ENCODE peak calls at places on chromosomes 11 and 22, in nine cellular contexts. One of them, this sample, is unnamed.

GRCh38 chr11:96293583-96293982 is 49.4 kb downstream of the MAML2 start:
- DNase-seq in GM20000: peak; percentile 34
- DNase-seq in foreskin keratinocyte: no peak
- DNase-seq in HepG2: no peak
- DNase-seq in Peyer's patch: no peak
- DNase-seq in kidney: no peak
- DNase-seq in upper lobe of right lung: no peak
- DNase-seq in nephron progenitor cell: no peak
- DNase-seq in sigmoid colon: no peak
- DNase-seq in this sample: peak; percentile 46

GRCh38 chr11:11022126-11022730 is 164.4 kb upstream of the ZBED5 start:
- DNase-seq in foreskin keratinocyte: no peak
- DNase-seq in nephron progenitor cell: no peak
- DNase-seq in sigmoid colon: no peak
- DNase-seq in HepG2: no peak
- DNase-seq in GM20000: peak; percentile 52
- DNase-seq in kidney: no peak
- DNase-seq in Peyer's patch: no peak
- DNase-seq in upper lobe of right lung: no peak
- DNase-seq in this sample: peak; percentile 34

GRCh38 chr11:71433648-71434450 is 14.3 kb downstream of the DHCR7 start:
- DNase-seq in foreskin keratinocyte: no peak
- DNase-seq in kidney: no peak
- DNase-seq in upper lobe of right lung: peak; percentile 88
- DNase-seq in GM20000: no peak
- DNase-seq in Peyer's patch: peak; percentile 80
- DNase-seq in sigmoid colon: no peak
- DNase-seq in nephron progenitor cell: no peak
- DNase-seq in HepG2: peak; percentile 68
- DNase-seq in this sample: no peak

GRCh38 chr22:19942886-19943664 is 1.5 kb upstream of the TXNRD2 start:
- DNase-seq in GM20000: no peak
- DNase-seq in sigmoid colon: peak; percentile 81
- DNase-seq in kidney: peak; percentile 39
- DNase-seq in foreskin keratinocyte: peak; percentile 66
- DNase-seq in nephron progenitor cell: no peak
- DNase-seq in Peyer's patch: no peak
- DNase-seq in upper lobe of right lung: peak; percentile 49
- DNase-seq in HepG2: peak; percentile 64
- DNase-seq in this sample: no peak

GRCh38 chr11:116703421-116703820 is 69.4 kb downstream of the BUD13 start:
- DNase-seq in foreskin keratinocyte: no peak
- DNase-seq in GM20000: no peak
- DNase-seq in nephron progenitor cell: peak; percentile 65
- DNase-seq in HepG2: no peak
- DNase-seq in kidney: no peak
- DNase-seq in upper lobe of right lung: peak; percentile 57
- DNase-seq in sigmoid colon: peak; percentile 61
- DNase-seq in Peyer's patch: no peak
- DNase-seq in this sample: no peak

GRCh38 chr11:8807544-8808225 is 103.3 kb upstream of the AKIP1 start:
- DNase-seq in GM20000: no peak
- DNase-seq in kidney: peak; percentile 72
- DNase-seq in HepG2: no peak
- DNase-seq in foreskin keratinocyte: peak; percentile 65
- DNase-seq in sigmoid colon: peak; percentile 82
- DNase-seq in Peyer's patch: peak; percentile 58
- DNase-seq in upper lobe of right lung: no peak
- DNase-seq in nephron progenitor cell: no peak
- DNase-seq in this sample: no peak

GRCh38 chr11:2787816-2788750 is 88.3 kb upstream of the KCNQ1OT1 start:
- DNase-seq in sigmoid colon: peak; percentile 41
- DNase-seq in HepG2: peak; percentile 61
- DNase-seq in nephron progenitor cell: peak; percentile 49
- DNase-seq in foreskin keratinocyte: no peak
- DNase-seq in kidney: peak; percentile 73
- DNase-seq in upper lobe of right lung: peak; percentile 54
- DNase-seq in Peyer's patch: peak; percentile 43
- DNase-seq in GM20000: no peak
- DNase-seq in this sample: no peak

GRCh38 chr11:34394771-34395300 is 37.0 kb upstream of the ABTB2 start:
- DNase-seq in Peyer's patch: no peak
- DNase-seq in nephron progenitor cell: no peak
- DNase-seq in kidney: no peak
- DNase-seq in upper lobe of right lung: no peak
- DNase-seq in GM20000: no peak
- DNase-seq in sigmoid colon: no peak
- DNase-seq in HepG2: no peak
- DNase-seq in foreskin keratinocyte: no peak
- DNase-seq in this sample: no peak

GRCh38 chr11:75369846-75370245 is 18.4 kb upstream of the ARRB1 start:
- DNase-seq in nephron progenitor cell: no peak
- DNase-seq in foreskin keratinocyte: no peak
- DNase-seq in upper lobe of right lung: no peak
- DNase-seq in Peyer's patch: no peak
- DNase-seq in HepG2: no peak
- DNase-seq in GM20000: no peak
- DNase-seq in kidney: no peak
- DNase-seq in sigmoid colon: no peak
- DNase-seq in this sample: no peak

GRCh38 chr22:32202539-32203180 is 2.2 kb downstream of the RFPL2 start:
- DNase-seq in nephron progenitor cell: peak; percentile 62
- DNase-seq in foreskin keratinocyte: no peak
- DNase-seq in HepG2: peak; percentile 68
- DNase-seq in Peyer's patch: peak; percentile 83
- DNase-seq in sigmoid colon: no peak
- DNase-seq in upper lobe of right lung: peak; percentile 83
- DNase-seq in kidney: no peak
- DNase-seq in GM20000: no peak
- DNase-seq in this sample: peak; percentile 39

GRCh38 chr11:93236741-93237675 is 39.2 kb upstream of the SLC36A4 start:
- DNase-seq in HepG2: peak; percentile 55
- DNase-seq in foreskin keratinocyte: no peak
- DNase-seq in sigmoid colon: no peak
- DNase-seq in upper lobe of right lung: no peak
- DNase-seq in kidney: no peak
- DNase-seq in GM20000: no peak
- DNase-seq in Peyer's patch: no peak
- DNase-seq in nephron progenitor cell: peak; percentile 35
- DNase-seq in this sample: peak; percentile 19

GRCh38 chr11:27028653-27029052 is 12.0 kb upstream of the BBOX1 start:
- DNase-seq in sigmoid colon: no peak
- DNase-seq in foreskin keratinocyte: no peak
- DNase-seq in nephron progenitor cell: no peak
- DNase-seq in kidney: no peak
- DNase-seq in Peyer's patch: no peak
- DNase-seq in HepG2: no peak
- DNase-seq in upper lobe of right lung: no peak
- DNase-seq in GM20000: no peak
- DNase-seq in this sample: no peak

GRCh38 chr11:14506532-14506931 is 6.9 kb upstream of the COPB1 start:
- DNase-seq in sigmoid colon: no peak
- DNase-seq in kidney: no peak
- DNase-seq in foreskin keratinocyte: no peak
- DNase-seq in HepG2: no peak
- DNase-seq in upper lobe of right lung: no peak
- DNase-seq in Peyer's patch: no peak
- DNase-seq in nephron progenitor cell: no peak
- DNase-seq in GM20000: no peak
- DNase-seq in this sample: no peak

GRCh38 chr11:2261436-2262230 is 8.8 kb downstream of the ASCL2 start:
- DNase-seq in foreskin keratinocyte: no peak
- DNase-seq in upper lobe of right lung: peak; percentile 56
- DNase-seq in nephron progenitor cell: no peak
- DNase-seq in Peyer's patch: no peak
- DNase-seq in HepG2: no peak
- DNase-seq in sigmoid colon: no peak
- DNase-seq in GM20000: no peak
- DNase-seq in kidney: no peak
- DNase-seq in this sample: no peak

GRCh38 chr11:15073361-15074205 is at the start of gene CALCB:
- DNase-seq in kidney: peak; percentile 82
- DNase-seq in nephron progenitor cell: peak; percentile 4
- DNase-seq in upper lobe of right lung: no peak
- DNase-seq in Peyer's patch: no peak
- DNase-seq in sigmoid colon: no peak
- DNase-seq in foreskin keratinocyte: no peak
- DNase-seq in GM20000: no peak
- DNase-seq in HepG2: no peak
- DNase-seq in this sample: peak; percentile 51

GRCh38 chr11:112437096-112437495 is 176.4 kb upstream of the PLET1 start:
- DNase-seq in GM20000: no peak
- DNase-seq in HepG2: no peak
- DNase-seq in Peyer's patch: no peak
- DNase-seq in upper lobe of right lung: no peak
- DNase-seq in foreskin keratinocyte: peak; percentile 11
- DNase-seq in kidney: no peak
- DNase-seq in sigmoid colon: no peak
- DNase-seq in nephron progenitor cell: no peak
- DNase-seq in this sample: no peak

GRCh38 chr11:112439614-112440013 is 179.0 kb upstream of the PLET1 start:
- DNase-seq in nephron progenitor cell: no peak
- DNase-seq in HepG2: no peak
- DNase-seq in foreskin keratinocyte: no peak
- DNase-seq in GM20000: no peak
- DNase-seq in sigmoid colon: no peak
- DNase-seq in Peyer's patch: no peak
- DNase-seq in kidney: no peak
- DNase-seq in upper lobe of right lung: no peak
- DNase-seq in this sample: no peak

GRCh38 chr11:112440518-112440917 is 179.9 kb upstream of the PLET1 start:
- DNase-seq in HepG2: no peak
- DNase-seq in upper lobe of right lung: no peak
- DNase-seq in GM20000: no peak
- DNase-seq in nephron progenitor cell: no peak
- DNase-seq in kidney: no peak
- DNase-seq in sigmoid colon: no peak
- DNase-seq in Peyer's patch: no peak
- DNase-seq in foreskin keratinocyte: no peak
- DNase-seq in this sample: no peak
- TF ChIP-seq CTCF in HepG2: peak; percentile 42
- TF ChIP-seq CTCF in upper lobe of right lung: no peak
- TF ChIP-seq CTCF in GM20000: no peak
- TF ChIP-seq CTCF in nephron progenitor cell: peak; percentile 33
- TF ChIP-seq CTCF in kidney: no peak
- TF ChIP-seq CTCF in sigmoid colon: no peak
- TF ChIP-seq CTCF in Peyer's patch: no peak
- TF ChIP-seq CTCF in foreskin keratinocyte: peak; percentile 50
- TF ChIP-seq CTCF in this sample: no peak

DNA sequence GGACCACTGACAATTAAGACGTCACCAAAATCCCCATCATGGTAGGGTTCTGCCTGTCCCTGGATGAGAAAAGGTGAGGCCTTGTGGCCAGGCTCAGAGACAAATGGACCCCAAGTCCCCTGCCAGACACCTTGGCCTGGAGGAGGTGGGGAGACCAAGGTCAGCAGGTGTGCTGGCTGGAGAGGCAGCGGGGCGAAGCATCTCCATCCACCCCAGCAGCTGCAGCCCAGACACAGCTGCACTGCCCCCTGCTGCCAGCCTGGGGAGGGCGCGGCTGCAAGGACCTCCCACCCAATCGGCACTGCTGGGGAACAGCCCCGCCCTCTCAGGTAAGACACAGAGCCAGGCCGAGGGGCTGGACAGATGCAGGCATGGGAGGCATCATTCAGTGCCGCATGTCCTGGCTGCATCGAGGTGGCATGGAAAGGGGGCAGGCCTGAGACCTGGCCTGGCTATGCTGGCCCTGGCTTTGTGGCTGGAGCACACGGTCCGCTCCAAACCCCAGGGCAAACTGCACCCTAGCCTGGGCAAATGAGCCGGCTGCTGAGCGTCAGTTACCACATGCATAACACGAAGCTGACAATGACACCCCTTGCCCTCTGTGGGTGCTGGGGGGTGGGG is 12.2 kb upstream of the MFNG start:
- DNase-seq in kidney: no peak
- DNase-seq in nephron progenitor cell: peak; percentile 75
- DNase-seq in sigmoid colon: no peak
- DNase-seq in GM20000: peak; percentile 87
- DNase-seq in Peyer's patch: peak; percentile 87
- DNase-seq in HepG2: peak; percentile 50
- DNase-seq in foreskin keratinocyte: no peak
- DNase-seq in upper lobe of right lung: peak; percentile 68
- DNase-seq in this sample: peak; percentile 84
- TF ChIP-seq CTCF in kidney: peak; percentile 34
- TF ChIP-seq CTCF in nephron progenitor cell: peak; percentile 67
- TF ChIP-seq CTCF in sigmoid colon: no peak
- TF ChIP-seq CTCF in GM20000: peak; percentile 58
- TF ChIP-seq CTCF in Peyer's patch: peak; percentile 48
- TF ChIP-seq CTCF in HepG2: peak; percentile 97
- TF ChIP-seq CTCF in foreskin keratinocyte: peak; percentile 58
- TF ChIP-seq CTCF in upper lobe of right lung: peak; percentile 55
- TF ChIP-seq CTCF in this sample: peak; percentile 92

GRCh38 chr11:60756307-60757032 is at the start of gene MS4A15:
- DNase-seq in nephron progenitor cell: no peak
- DNase-seq in upper lobe of right lung: no peak
- DNase-seq in kidney: no peak
- DNase-seq in foreskin keratinocyte: no peak
- DNase-seq in Peyer's patch: peak; percentile 56
- DNase-seq in HepG2: peak; percentile 36
- DNase-seq in sigmoid colon: no peak
- DNase-seq in GM20000: peak; percentile 55
- DNase-seq in this sample: no peak
- TF ChIP-seq CTCF in nephron progenitor cell: peak; percentile 48
- TF ChIP-seq CTCF in upper lobe of right lung: peak; percentile 43
- TF ChIP-seq CTCF in kidney: peak; percentile 23
- TF ChIP-seq CTCF in foreskin keratinocyte: peak; percentile 35
- TF ChIP-seq CTCF in Peyer's patch: no peak
- TF ChIP-seq CTCF in HepG2: peak; percentile 45
- TF ChIP-seq CTCF in sigmoid colon: no peak
- TF ChIP-seq CTCF in GM20000: peak; percentile 19
- TF ChIP-seq CTCF in this sample: peak; percentile 40

DNA sequence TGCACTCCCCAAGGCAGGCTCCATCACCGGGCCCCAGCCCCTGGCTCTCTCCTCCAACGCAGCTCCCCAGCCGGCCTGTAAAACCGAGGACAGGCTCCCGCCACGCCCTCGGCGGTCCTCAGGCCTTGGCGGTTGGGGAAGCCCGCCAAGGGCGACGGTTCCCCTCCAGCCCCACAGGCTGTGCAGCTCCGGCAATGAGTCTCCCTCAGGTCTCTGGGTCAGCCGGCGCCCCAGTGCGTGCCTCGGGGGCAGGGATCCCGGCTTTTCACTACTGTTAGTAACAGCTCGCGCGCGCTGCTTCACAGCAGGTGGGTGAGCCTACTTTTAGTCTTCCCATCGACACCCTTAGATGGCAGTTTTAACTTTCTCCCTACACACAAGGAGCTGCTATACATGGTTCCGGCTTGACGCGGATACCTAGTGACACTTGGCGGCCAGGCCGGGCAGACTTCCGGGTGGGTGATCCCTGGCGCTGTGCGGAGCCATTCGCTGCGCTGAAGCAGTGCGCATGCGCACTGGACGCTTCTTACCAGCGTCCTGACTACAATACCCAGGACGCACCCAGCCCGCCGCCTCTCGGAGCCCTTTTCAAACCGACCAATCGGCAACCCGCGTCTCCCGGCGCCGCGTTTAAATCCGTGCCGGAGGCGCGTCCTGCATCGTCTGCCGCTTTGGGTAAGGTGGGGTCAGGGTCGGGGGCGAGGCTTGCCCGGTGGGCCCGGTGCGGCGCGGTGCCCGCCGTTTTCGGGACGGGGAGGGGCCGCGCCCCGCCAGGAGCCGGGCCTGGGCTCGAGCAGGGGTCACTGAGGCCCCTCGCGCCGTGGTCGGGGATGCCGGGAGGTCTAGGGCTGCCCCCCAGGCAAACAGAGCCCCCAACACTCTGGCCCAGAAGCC is at the start of gene GTSE1:
- DNase-seq in GM20000: peak; percentile 99
- DNase-seq in nephron progenitor cell: peak; percentile 96
- DNase-seq in Peyer's patch: peak; percentile 99
- DNase-seq in sigmoid colon: peak; percentile 99
- DNase-seq in HepG2: peak; percentile 95
- DNase-seq in kidney: peak; percentile 100
- DNase-seq in foreskin keratinocyte: peak; percentile 85
- DNase-seq in upper lobe of right lung: peak; percentile 99
- DNase-seq in this sample: peak; percentile 99
- TF ChIP-seq CTCF in GM20000: no peak
- TF ChIP-seq CTCF in nephron progenitor cell: no peak
- TF ChIP-seq CTCF in Peyer's patch: peak; percentile 14
- TF ChIP-seq CTCF in sigmoid colon: no peak
- TF ChIP-seq CTCF in HepG2: peak; percentile 84
- TF ChIP-seq CTCF in kidney: peak; percentile 28
- TF ChIP-seq CTCF in foreskin keratinocyte: peak; percentile 59
- TF ChIP-seq CTCF in upper lobe of right lung: peak; percentile 23
- TF ChIP-seq CTCF in this sample: peak; percentile 11